ENCODE peak calls at places on chromosomes 7 and 10, in seven cellular contexts. One of them, this sample, is unnamed.

GRCh38 chr10:77833225-77833624 is 93.3 kb downstream of the DLG5 start:
- DNase-seq in NCI-H748 treated with DMSO at 0.1 percent for 48 hours: no peak
- DNase-seq in T1000: no peak
- DNase-seq in left cardiac atrium: no peak
- DNase-seq in left ventricle myocardium superior: no peak
- DNase-seq in SK-N-SH: no peak
- DNase-seq in amniotic stem cell: no peak
- DNase-seq in this sample: no peak

GRCh38 chr7:48426966-48427555 is 255.8 kb downstream of the ABCA13 start:
- DNase-seq in NCI-H748 treated with DMSO at 0.1 percent for 48 hours: peak; percentile 61
- DNase-seq in T1000: peak; percentile 11
- DNase-seq in left cardiac atrium: no peak
- DNase-seq in left ventricle myocardium superior: no peak
- DNase-seq in SK-N-SH: no peak
- DNase-seq in amniotic stem cell: no peak
- DNase-seq in this sample: no peak

GRCh38 chr7:66050990-66051424 is 24.6 kb upstream of the ASL start:
- DNase-seq in NCI-H748 treated with DMSO at 0.1 percent for 48 hours: no peak
- DNase-seq in T1000: peak; percentile 34
- DNase-seq in left cardiac atrium: no peak
- DNase-seq in left ventricle myocardium superior: no peak
- DNase-seq in SK-N-SH: no peak
- DNase-seq in amniotic stem cell: peak; percentile 38
- DNase-seq in this sample: no peak

GRCh38 chr10:132623996-132624846 is 86.6 kb downstream of the INPP5A start:
- DNase-seq in NCI-H748 treated with DMSO at 0.1 percent for 48 hours: no peak
- DNase-seq in T1000: no peak
- DNase-seq in left cardiac atrium: no peak
- DNase-seq in left ventricle myocardium superior: no peak
- DNase-seq in SK-N-SH: no peak
- DNase-seq in amniotic stem cell: no peak
- DNase-seq in this sample: peak; percentile 27

GRCh38 chr7:112571852-112572607 is 91.2 kb downstream of the LSMEM1 start:
- DNase-seq in NCI-H748 treated with DMSO at 0.1 percent for 48 hours: peak; percentile 38
- DNase-seq in T1000: no peak
- DNase-seq in left cardiac atrium: no peak
- DNase-seq in left ventricle myocardium superior: no peak
- DNase-seq in SK-N-SH: no peak
- DNase-seq in amniotic stem cell: no peak
- DNase-seq in this sample: no peak

GRCh38 chr10:116765549-116766162 is 23.3 kb upstream of the HSPA12A start:
- DNase-seq in NCI-H748 treated with DMSO at 0.1 percent for 48 hours: no peak
- DNase-seq in T1000: no peak
- DNase-seq in left cardiac atrium: no peak
- DNase-seq in left ventricle myocardium superior: no peak
- DNase-seq in SK-N-SH: no peak
- DNase-seq in amniotic stem cell: no peak
- DNase-seq in this sample: no peak

GRCh38 chr7:34190299-34190698 is 285.0 kb downstream of the BMPER start:
- DNase-seq in NCI-H748 treated with DMSO at 0.1 percent for 48 hours: no peak
- DNase-seq in T1000: no peak
- DNase-seq in left cardiac atrium: peak; percentile 32
- DNase-seq in left ventricle myocardium superior: peak; percentile 73
- DNase-seq in SK-N-SH: no peak
- DNase-seq in amniotic stem cell: no peak
- DNase-seq in this sample: peak; percentile 81

GRCh38 chr7:45881759-45882464 is 6.4 kb upstream of the IGFBP1 start:
- DNase-seq in NCI-H748 treated with DMSO at 0.1 percent for 48 hours: no peak
- DNase-seq in T1000: no peak
- DNase-seq in left cardiac atrium: no peak
- DNase-seq in left ventricle myocardium superior: no peak
- DNase-seq in SK-N-SH: no peak
- DNase-seq in amniotic stem cell: no peak
- DNase-seq in this sample: no peak

GRCh38 chr10:10235003-10235402 is 782.7 kb upstream of the CELF2 start:
- DNase-seq in NCI-H748 treated with DMSO at 0.1 percent for 48 hours: no peak
- DNase-seq in T1000: no peak
- DNase-seq in left cardiac atrium: no peak
- DNase-seq in left ventricle myocardium superior: no peak
- DNase-seq in SK-N-SH: no peak
- DNase-seq in amniotic stem cell: no peak
- DNase-seq in this sample: no peak

GRCh38 chr7:127786184-127786583 is 134.2 kb downstream of the SND1 start:
- DNase-seq in NCI-H748 treated with DMSO at 0.1 percent for 48 hours: no peak
- DNase-seq in T1000: no peak
- DNase-seq in left cardiac atrium: no peak
- DNase-seq in left ventricle myocardium superior: no peak
- DNase-seq in SK-N-SH: no peak
- DNase-seq in amniotic stem cell: no peak
- DNase-seq in this sample: no peak

GRCh38 chr7:117269417-117269816 is 53.4 kb downstream of the WNT2 start:
- DNase-seq in NCI-H748 treated with DMSO at 0.1 percent for 48 hours: no peak
- DNase-seq in T1000: no peak
- DNase-seq in left cardiac atrium: no peak
- DNase-seq in left ventricle myocardium superior: no peak
- DNase-seq in SK-N-SH: no peak
- DNase-seq in amniotic stem cell: peak; percentile 64
- DNase-seq in this sample: no peak

GRCh38 chr7:20201380-20201779 is 15.8 kb downstream of the MACC1 start:
- DNase-seq in NCI-H748 treated with DMSO at 0.1 percent for 48 hours: no peak
- DNase-seq in T1000: no peak
- DNase-seq in left cardiac atrium: no peak
- DNase-seq in left ventricle myocardium superior: no peak
- DNase-seq in SK-N-SH: no peak
- DNase-seq in amniotic stem cell: no peak
- DNase-seq in this sample: no peak

GRCh38 chr10:30756151-30756550 is 126.6 kb upstream of the LYZL2 start:
- DNase-seq in NCI-H748 treated with DMSO at 0.1 percent for 48 hours: no peak
- DNase-seq in T1000: no peak
- DNase-seq in left cardiac atrium: no peak
- DNase-seq in left ventricle myocardium superior: no peak
- DNase-seq in SK-N-SH: no peak
- DNase-seq in amniotic stem cell: no peak
- DNase-seq in this sample: no peak

GRCh38 chr7:102222445-102222844 is 64.2 kb upstream of the SH2B2 start:
- DNase-seq in NCI-H748 treated with DMSO at 0.1 percent for 48 hours: no peak
- DNase-seq in T1000: no peak
- DNase-seq in left cardiac atrium: no peak
- DNase-seq in left ventricle myocardium superior: no peak
- DNase-seq in SK-N-SH: no peak
- DNase-seq in amniotic stem cell: no peak
- DNase-seq in this sample: no peak

GRCh38 chr10:91909178-91909677 is at the start of gene FGFBP3:
- DNase-seq in NCI-H748 treated with DMSO at 0.1 percent for 48 hours: peak; percentile 53
- DNase-seq in T1000: no peak
- DNase-seq in left cardiac atrium: peak; percentile 31
- DNase-seq in left ventricle myocardium superior: no peak
- DNase-seq in SK-N-SH: peak; percentile 72
- DNase-seq in amniotic stem cell: no peak
- DNase-seq in this sample: no peak

GRCh38 chr10:3424102-3424803 is 251.7 kb upstream of the PITRM1 start:
- DNase-seq in NCI-H748 treated with DMSO at 0.1 percent for 48 hours: no peak
- DNase-seq in T1000: peak; percentile 49
- DNase-seq in left cardiac atrium: peak; percentile 66
- DNase-seq in left ventricle myocardium superior: peak; percentile 78
- DNase-seq in SK-N-SH: peak; percentile 41
- DNase-seq in amniotic stem cell: no peak
- DNase-seq in this sample: peak; percentile 79

GRCh38 chr10:71513896-71514295 is 117.2 kb downstream of the CDH23 start:
- DNase-seq in NCI-H748 treated with DMSO at 0.1 percent for 48 hours: no peak
- DNase-seq in T1000: no peak
- DNase-seq in left cardiac atrium: no peak
- DNase-seq in left ventricle myocardium superior: no peak
- DNase-seq in SK-N-SH: no peak
- DNase-seq in amniotic stem cell: no peak
- DNase-seq in this sample: no peak

GRCh38 chr10:24821986-24822385 is 98.3 kb upstream of the ARHGAP21 start:
- DNase-seq in NCI-H748 treated with DMSO at 0.1 percent for 48 hours: no peak
- DNase-seq in T1000: no peak
- DNase-seq in left cardiac atrium: no peak
- DNase-seq in left ventricle myocardium superior: no peak
- DNase-seq in SK-N-SH: no peak
- DNase-seq in amniotic stem cell: no peak
- DNase-seq in this sample: no peak

GRCh38 chr7:6165521-6166325 is 106.7 kb downstream of the CYTH3 start:
- DNase-seq in NCI-H748 treated with DMSO at 0.1 percent for 48 hours: no peak
- DNase-seq in T1000: no peak
- DNase-seq in left cardiac atrium: no peak
- DNase-seq in left ventricle myocardium superior: no peak
- DNase-seq in SK-N-SH: peak; percentile 82
- DNase-seq in amniotic stem cell: no peak
- DNase-seq in this sample: no peak

GRCh38 chr10:103659674-103660363 is 166.3 kb downstream of the NEURL1 start:
- DNase-seq in NCI-H748 treated with DMSO at 0.1 percent for 48 hours: no peak
- DNase-seq in T1000: peak; percentile 74
- DNase-seq in left cardiac atrium: peak; percentile 75
- DNase-seq in left ventricle myocardium superior: peak; percentile 73
- DNase-seq in SK-N-SH: no peak
- DNase-seq in amniotic stem cell: peak; percentile 75
- DNase-seq in this sample: no peak

GRCh38 chr7:159025161-159025779 is 119.4 kb downstream of the VIPR2 start:
- DNase-seq in NCI-H748 treated with DMSO at 0.1 percent for 48 hours: no peak
- DNase-seq in T1000: no peak
- DNase-seq in left cardiac atrium: no peak
- DNase-seq in left ventricle myocardium superior: no peak
- DNase-seq in SK-N-SH: no peak
- DNase-seq in amniotic stem cell: no peak
- DNase-seq in this sample: peak; percentile 33

GRCh38 chr10:45427305-45427955 is 53.4 kb downstream of the ALOX5 start:
- DNase-seq in NCI-H748 treated with DMSO at 0.1 percent for 48 hours: no peak
- DNase-seq in T1000: no peak
- DNase-seq in left cardiac atrium: no peak
- DNase-seq in left ventricle myocardium superior: no peak
- DNase-seq in SK-N-SH: no peak
- DNase-seq in amniotic stem cell: no peak
- DNase-seq in this sample: no peak

GRCh38 chr7:80385512-80385911 is 126.4 kb downstream of the GNAT3 start:
- DNase-seq in NCI-H748 treated with DMSO at 0.1 percent for 48 hours: no peak
- DNase-seq in T1000: no peak
- DNase-seq in left cardiac atrium: no peak
- DNase-seq in left ventricle myocardium superior: no peak
- DNase-seq in SK-N-SH: no peak
- DNase-seq in amniotic stem cell: no peak
- DNase-seq in this sample: no peak

GRCh38 chr7:30465342-30466170 is 13.0 kb downstream of the NOD1 start:
- DNase-seq in NCI-H748 treated with DMSO at 0.1 percent for 48 hours: no peak
- DNase-seq in T1000: no peak
- DNase-seq in left cardiac atrium: no peak
- DNase-seq in left ventricle myocardium superior: no peak
- DNase-seq in SK-N-SH: no peak
- DNase-seq in amniotic stem cell: no peak
- DNase-seq in this sample: no peak

GRCh38 chr10:119602241-119603095 is 5.7 kb upstream of the TIAL1 start:
- DNase-seq in NCI-H748 treated with DMSO at 0.1 percent for 48 hours: no peak
- DNase-seq in T1000: no peak
- DNase-seq in left cardiac atrium: no peak
- DNase-seq in left ventricle myocardium superior: no peak
- DNase-seq in SK-N-SH: no peak
- DNase-seq in amniotic stem cell: no peak
- DNase-seq in this sample: no peak

GRCh38 chr7:139588632-139589031 is 65.1 kb downstream of the CLEC2L start:
- DNase-seq in NCI-H748 treated with DMSO at 0.1 percent for 48 hours: no peak
- DNase-seq in T1000: no peak
- DNase-seq in left cardiac atrium: no peak
- DNase-seq in left ventricle myocardium superior: no peak
- DNase-seq in SK-N-SH: no peak
- DNase-seq in amniotic stem cell: no peak
- DNase-seq in this sample: no peak

GRCh38 chr10:130021373-130021950 is 57.4 kb upstream of the EBF3 start:
- DNase-seq in NCI-H748 treated with DMSO at 0.1 percent for 48 hours: no peak
- DNase-seq in T1000: peak; percentile 63
- DNase-seq in left cardiac atrium: no peak
- DNase-seq in left ventricle myocardium superior: no peak
- DNase-seq in SK-N-SH: no peak
- DNase-seq in amniotic stem cell: peak; percentile 77
- DNase-seq in this sample: peak; percentile 63

GRCh38 chr10:93806882-93807281 is 49.1 kb downstream of the LGI1 start:
- DNase-seq in NCI-H748 treated with DMSO at 0.1 percent for 48 hours: no peak
- DNase-seq in T1000: no peak
- DNase-seq in left cardiac atrium: peak; percentile 57
- DNase-seq in left ventricle myocardium superior: no peak
- DNase-seq in SK-N-SH: no peak
- DNase-seq in amniotic stem cell: no peak
- DNase-seq in this sample: no peak

GRCh38 chr10:17064435-17064834 is 65.2 kb downstream of the CUBN start:
- DNase-seq in NCI-H748 treated with DMSO at 0.1 percent for 48 hours: no peak
- DNase-seq in T1000: no peak
- DNase-seq in left cardiac atrium: no peak
- DNase-seq in left ventricle myocardium superior: no peak
- DNase-seq in SK-N-SH: no peak
- DNase-seq in amniotic stem cell: no peak
- DNase-seq in this sample: no peak